ENCODE peak calls at places on chromosomes 2 and 18, in seven cellular contexts. X, D, Q, J, Y, I and N are unnamed samples.

GRCh38 chr2:209334188-209335017 is 89.4 kb upstream of the MAP2 start:
- DNase-seq in I (peak; percentile 24), X (no peak), Y (peak; percentile 45), D (peak; percentile 51), J (peak; percentile 37), Q (peak; percentile 68), N (peak; percentile 18)

GRCh38 chr2:212034841-212035585 is 503.6 kb downstream of the ERBB4 start:
- DNase-seq in J (peak; percentile 55), I (no peak), Y (no peak), X (no peak), D (no peak), Q (no peak), N (no peak)

GRCh38 chr2:124804014-124804940 is 779.2 kb downstream of the CNTNAP5 start:
- DNase-seq in Y (peak; percentile 56), D (no peak), J (peak; percentile 4), Q (peak; percentile 73), I (no peak), X (no peak), N (no peak)

GRCh38 chr2:84888401-84889276 is 7.8 kb upstream of the TRABD2A start:
- DNase-seq in Q (no peak), Y (peak; percentile 83), I (no peak), D (no peak), J (peak; percentile 80), X (no peak), N (no peak)

GRCh38 chr2:21694536-21694935 is 570.8 kb downstream of the TDRD15 start:
- DNase-seq in Y (no peak), D (no peak), J (no peak), X (no peak), I (no peak), Q (no peak), N (no peak)

GRCh38 chr2:6828299-6828584 is 37.5 kb downstream of the CMPK2 start:
- DNase-seq in J (peak; percentile 40), Q (no peak), I (no peak), Y (peak; percentile 66), X (no peak), D (no peak), N (no peak)

GRCh38 chr2:30217644-30218361 is 13.5 kb upstream of the LBH start:
- DNase-seq in Q (no peak), Y (no peak), I (no peak), X (peak; percentile 86), J (no peak), D (peak; percentile 100), N (peak; percentile 33)

GRCh38 chr2:222547108-222547507 is 108.8 kb downstream of the FARSB start:
- DNase-seq in Y (no peak), X (no peak), I (no peak), D (no peak), Q (no peak), J (no peak), N (no peak)

GRCh38 chr2:172084484-172084733 is 898 bp upstream of the DLX1 start:
- DNase-seq in Y (no peak), J (no peak), D (no peak), X (no peak), I (no peak), Q (no peak), N (no peak)

GRCh38 chr2:234341332-234341985 is 155.4 kb downstream of the ARL4C start:
- DNase-seq in Y (no peak), Q (no peak), D (no peak), J (peak; percentile 39), I (no peak), X (no peak), N (no peak)

GRCh38 chr18:14179306-14179705 is 47.1 kb upstream of the ZNF519 start:
- DNase-seq in X (no peak), D (no peak), J (no peak), I (no peak), Y (peak; percentile 40), Q (no peak), N (no peak)

GRCh38 chr2:241227635-241227993 is 39.1 kb downstream of the ANO7 start:
- DNase-seq in I (no peak), J (no peak), D (no peak), Y (no peak), X (no peak), Q (no peak), N (no peak)

GRCh38 chr18:44740000-44740399 is 59.3 kb downstream of the SETBP1 start:
- DNase-seq in Y (no peak), X (no peak), J (no peak), Q (no peak), D (peak; percentile 89), I (no peak), N (no peak)

GRCh38 chr2:110858993-110859770 is 126.8 kb downstream of the ACOXL start:
- DNase-seq in Q (no peak), Y (peak; percentile 20), J (no peak), I (no peak), D (no peak), X (no peak), N (no peak)

GRCh38 chr2:242031481-242032019 is 162.0 kb downstream of the RTP5 start:
- DNase-seq in D (no peak), I (no peak), Y (peak; percentile 7), Q (no peak), J (peak; percentile 96), X (no peak), N (no peak)

GRCh38 chr2:95376311-95377215 is 25.9 kb upstream of the FAHD2A start:
- DNase-seq in D (no peak), J (no peak), Y (no peak), I (peak; percentile 5), X (no peak), Q (no peak), N (no peak)

GRCh38 chr2:95374916-95375471 is 27.5 kb upstream of the FAHD2A start:
- DNase-seq in Y (no peak), Q (no peak), I (peak; percentile 13), J (peak; percentile 43), X (no peak), D (no peak), N (no peak)

GRCh38 chr2:95374451-95374915 is 28.0 kb upstream of the FAHD2A start:
- DNase-seq in Q (no peak), D (no peak), J (no peak), I (peak; percentile 5), Y (no peak), X (no peak), N (no peak)

GRCh38 chr2:95377216-95377530 is 25.3 kb upstream of the FAHD2A start:
- DNase-seq in I (peak; percentile 10), D (no peak), J (no peak), Q (no peak), Y (no peak), X (no peak), N (no peak)

DNA sequence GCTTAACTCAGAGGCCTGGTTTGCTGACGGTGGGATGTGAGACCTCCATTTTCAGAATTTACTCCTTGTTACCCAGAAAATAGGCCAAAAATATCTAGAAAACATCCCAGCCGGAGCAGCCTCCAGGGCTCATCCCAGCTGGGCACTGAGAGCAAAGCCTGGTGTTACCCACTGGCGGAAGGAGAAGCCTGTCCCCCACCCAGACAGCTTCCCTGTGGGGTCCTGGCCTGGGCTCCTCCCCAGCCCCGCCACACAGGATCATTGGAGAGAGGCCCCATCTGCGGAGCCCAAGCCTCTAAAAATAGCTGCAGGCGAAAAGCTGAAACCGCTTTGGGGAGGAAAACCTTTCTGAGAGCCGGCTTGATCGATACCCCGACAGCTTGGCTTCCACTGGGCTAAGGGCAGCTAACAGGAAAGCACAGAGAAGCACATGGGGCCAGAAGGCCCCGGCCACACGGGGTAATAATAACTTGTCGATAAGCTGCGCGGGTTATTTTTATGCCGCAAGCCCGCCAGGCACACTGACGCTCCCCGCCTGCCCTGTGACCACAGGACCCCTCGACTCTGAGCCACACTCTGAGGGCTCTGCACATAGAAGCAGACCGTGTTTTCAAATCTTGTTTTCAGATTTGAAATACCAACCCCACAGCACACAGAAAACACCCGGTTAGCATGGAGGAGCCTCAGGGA is 26.8 kb upstream of the FAHD2A start:
- DNase-seq in X (no peak), J (no peak), Q (no peak), I (peak; percentile 7), D (no peak), Y (no peak), N (no peak)
- H3K9me3 ChIP-seq in X (no peaks in the 10 kb centered on the region), J (no peaks in the 10 kb centered on the region), Q (no peaks in the 10 kb centered on the region), I (no peaks in the 10 kb centered on the region), D (no peaks in the 10 kb centered on the region), Y (no peaks in the 10 kb centered on the region), N (no peaks in the 10 kb centered on the region)

GRCh38 chr2:120441744-120442471 is 96.0 kb downstream of the INHBB start:
- DNase-seq in Y (no peak), I (peak; percentile 25), X (peak; percentile 51), J (peak; percentile 48), Q (peak; percentile 46), D (peak; percentile 77), N (peak; percentile 37)

GRCh38 chr2:120443946-120444345 is 98.0 kb downstream of the INHBB start:
- DNase-seq in I (no peak), D (no peak), X (no peak), J (no peak), Q (no peak), Y (no peak), N (no peak)

GRCh38 chr2:120442923-120443571 is 97.1 kb downstream of the INHBB start:
- DNase-seq in Y (no peak), J (no peak), Q (peak; percentile 71), I (peak; percentile 38), D (peak; percentile 82), X (peak; percentile 85), N (no peak)

GRCh38 chr2:120441351-120441700 is 95.4 kb downstream of the INHBB start:
- DNase-seq in X (no peak), Q (no peak), D (no peak), J (no peak), I (no peak), Y (no peak), N (no peak)

DNA sequence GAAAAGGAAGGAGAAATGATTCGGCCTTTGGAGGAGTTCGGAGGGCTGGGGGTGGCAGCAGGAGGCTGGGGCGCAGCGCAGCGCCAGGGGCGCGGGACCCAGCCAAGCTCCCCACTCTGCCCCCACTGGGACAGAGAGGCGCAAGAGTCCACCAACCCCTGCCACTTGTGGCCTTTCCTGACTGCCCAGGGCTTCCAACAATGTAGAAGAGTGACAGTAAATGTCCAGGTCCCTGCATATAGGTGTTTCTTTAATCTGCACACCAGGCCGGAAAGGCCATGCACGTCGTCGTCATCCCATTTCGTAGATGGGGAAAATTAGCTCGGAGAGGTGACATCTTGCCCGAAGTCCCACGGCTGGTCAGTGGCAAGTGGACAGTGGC is 96.6 kb downstream of the INHBB start:
- DNase-seq in J (no peak), X (no peak), I (no peak), Y (no peak), Q (no peak), D (no peak), N (no peak)
- H3K4me3 ChIP-seq in J (no peak overlapping the region), X (peak overlapping the region; percentile 27), I (peak overlapping the region; percentile 57), Y (no peak overlapping the region), Q (peak overlapping the region; percentile 18), D (peak overlapping the region; percentile 61), N (peak overlapping the region; percentile 45)

DNA sequence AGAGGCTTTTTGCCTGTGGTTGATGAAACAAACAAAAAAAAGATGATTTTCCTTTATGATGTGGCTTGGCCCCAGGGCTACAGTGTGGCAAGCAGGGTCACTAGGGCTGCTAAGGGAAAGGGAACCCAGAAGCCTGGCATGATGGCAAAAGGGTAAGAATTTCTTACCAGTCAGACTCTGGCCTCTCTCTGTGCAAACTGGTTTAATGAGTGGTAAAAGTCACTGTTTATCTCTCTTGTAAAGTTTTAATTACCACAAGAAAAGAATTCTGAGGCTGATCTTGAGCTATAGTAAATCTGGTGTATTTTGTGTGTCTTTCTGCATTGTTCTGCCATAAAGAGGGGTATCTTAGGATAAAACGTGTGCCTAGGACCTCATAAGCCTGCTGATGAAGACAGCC is 275.4 kb downstream of the STK39 start:
- DNase-seq in I (no peak), J (no peak), D (peak; percentile 45), X (no peak), Q (no peak), Y (no peak), N (no peak)
- H3K9me3 ChIP-seq in I (peaks cover 11% of the 10 kb centered on the region), J (no peaks in the 10 kb centered on the region), D (no peaks in the 10 kb centered on the region), X (no peaks in the 10 kb centered on the region), Q (peaks cover 2% of the 10 kb centered on the region), Y (peaks cover 28% of the 10 kb centered on the region), N (peaks cover 30% of the 10 kb centered on the region)

GRCh38 chr18:8841781-8842485 is 136.6 kb downstream of the MTCL1 start:
- DNase-seq in X (no peak), Y (no peak), D (peak; percentile 59), I (no peak), Q (no peak), J (peak; percentile 88), N (no peak)
- H3K4me3 ChIP-seq in X (no peak overlapping the region), Y (no peak overlapping the region), D (no peak overlapping the region), I (no peak overlapping the region), Q (no peak overlapping the region), J (no peak overlapping the region), N (no peak overlapping the region)